ENCODE peak calls at places on chromosomes 12 and 14, in eight cellular contexts. One of them, this sample, is unnamed.

GRCh38 chr14:95184413-95184790 is 27.1 kb upstream of the DICER1 start:
- DNase-seq in astrocyte of the cerebellum: no peak
- DNase-seq in RPMI7951: no peak
- DNase-seq in hypothalamus: no peak
- DNase-seq in neuronal stem cell: no peak
- DNase-seq in Caki2: no peak
- DNase-seq in stimulated activated naive CD8-positive, alpha-beta T cell treated with anti-CD3 and anti-CD28 coated beads, Interleukin-15, Interleukin-2, amounts not matched to agents 100 U/mL and 50 U/mL, for 24 hours: no peak
- DNase-seq in HuH-7.5: no peak
- DNase-seq in this sample: no peak

GRCh38 chr12:84910549-84911241 is 1.9 kb downstream of the SLC6A15 start:
- DNase-seq in neuronal stem cell: no peak
- DNase-seq in stimulated activated naive CD8-positive, alpha-beta T cell treated with anti-CD3 and anti-CD28 coated beads, Interleukin-15, Interleukin-2, amounts not matched to agents 100 U/mL and 50 U/mL, for 24 hours: no peak
- DNase-seq in astrocyte of the cerebellum: no peak
- DNase-seq in Caki2: no peak
- DNase-seq in HuH-7.5: no peak
- DNase-seq in hypothalamus: peak
- DNase-seq in RPMI7951: peak
- DNase-seq in this sample: peak

GRCh38 chr12:121364657-121365265 is 12.6 kb upstream of the ANAPC5 start:
- DNase-seq in Caki2: no peak
- DNase-seq in astrocyte of the cerebellum: peak
- DNase-seq in neuronal stem cell: no peak
- DNase-seq in hypothalamus: no peak
- DNase-seq in RPMI7951: peak
- DNase-seq in stimulated activated naive CD8-positive, alpha-beta T cell treated with anti-CD3 and anti-CD28 coated beads, Interleukin-15, Interleukin-2, amounts not matched to agents 100 U/mL and 50 U/mL, for 24 hours: no peak
- DNase-seq in HuH-7.5: no peak
- DNase-seq in this sample: peak

GRCh38 chr12:122126713-122127597 is 47.1 kb downstream of the IL31 start:
- DNase-seq in Caki2: no peak
- DNase-seq in astrocyte of the cerebellum: no peak
- DNase-seq in RPMI7951: peak
- DNase-seq in hypothalamus: no peak
- DNase-seq in neuronal stem cell: no peak
- DNase-seq in HuH-7.5: no peak
- DNase-seq in stimulated activated naive CD8-positive, alpha-beta T cell treated with anti-CD3 and anti-CD28 coated beads, Interleukin-15, Interleukin-2, amounts not matched to agents 100 U/mL and 50 U/mL, for 24 hours: no peak
- DNase-seq in this sample: peak

GRCh38 chr14:43894534-43894933 is 612.5 kb downstream of the FSCB start:
- DNase-seq in astrocyte of the cerebellum: no peak
- DNase-seq in Caki2: peak
- DNase-seq in RPMI7951: no peak
- DNase-seq in hypothalamus: no peak
- DNase-seq in stimulated activated naive CD8-positive, alpha-beta T cell treated with anti-CD3 and anti-CD28 coated beads, Interleukin-15, Interleukin-2, amounts not matched to agents 100 U/mL and 50 U/mL, for 24 hours: no peak
- DNase-seq in neuronal stem cell: no peak
- DNase-seq in HuH-7.5: no peak
- DNase-seq in this sample: peak

GRCh38 chr12:20212658-20213387 is 155.5 kb upstream of the PDE3A start:
- DNase-seq in neuronal stem cell: peak
- DNase-seq in hypothalamus: peak
- DNase-seq in HuH-7.5: no peak
- DNase-seq in Caki2: peak
- DNase-seq in RPMI7951: peak
- DNase-seq in stimulated activated naive CD8-positive, alpha-beta T cell treated with anti-CD3 and anti-CD28 coated beads, Interleukin-15, Interleukin-2, amounts not matched to agents 100 U/mL and 50 U/mL, for 24 hours: no peak
- DNase-seq in astrocyte of the cerebellum: peak
- DNase-seq in this sample: peak

GRCh38 chr14:52048641-52049204 is 20.1 kb downstream of the NID2 start:
- DNase-seq in Caki2: no peak
- DNase-seq in stimulated activated naive CD8-positive, alpha-beta T cell treated with anti-CD3 and anti-CD28 coated beads, Interleukin-15, Interleukin-2, amounts not matched to agents 100 U/mL and 50 U/mL, for 24 hours: no peak
- DNase-seq in neuronal stem cell: no peak
- DNase-seq in HuH-7.5: no peak
- DNase-seq in hypothalamus: no peak
- DNase-seq in RPMI7951: peak
- DNase-seq in astrocyte of the cerebellum: peak
- DNase-seq in this sample: peak

GRCh38 chr12:74535536-74535935 is 2.1 kb upstream of the ATXN7L3B start:
- DNase-seq in Caki2: no peak
- DNase-seq in RPMI7951: no peak
- DNase-seq in astrocyte of the cerebellum: no peak
- DNase-seq in stimulated activated naive CD8-positive, alpha-beta T cell treated with anti-CD3 and anti-CD28 coated beads, Interleukin-15, Interleukin-2, amounts not matched to agents 100 U/mL and 50 U/mL, for 24 hours: no peak
- DNase-seq in neuronal stem cell: no peak
- DNase-seq in hypothalamus: no peak
- DNase-seq in HuH-7.5: no peak
- DNase-seq in this sample: no peak

GRCh38 chr12:130557201-130557600 is 158.9 kb downstream of the RIMBP2 start:
- DNase-seq in astrocyte of the cerebellum: no peak
- DNase-seq in Caki2: no peak
- DNase-seq in hypothalamus: no peak
- DNase-seq in HuH-7.5: no peak
- DNase-seq in RPMI7951: no peak
- DNase-seq in stimulated activated naive CD8-positive, alpha-beta T cell treated with anti-CD3 and anti-CD28 coated beads, Interleukin-15, Interleukin-2, amounts not matched to agents 100 U/mL and 50 U/mL, for 24 hours: no peak
- DNase-seq in neuronal stem cell: no peak
- DNase-seq in this sample: no peak

GRCh38 chr12:93813972-93814821 is 137.0 kb downstream of the CRADD start:
- DNase-seq in RPMI7951: peak
- DNase-seq in HuH-7.5: peak
- DNase-seq in stimulated activated naive CD8-positive, alpha-beta T cell treated with anti-CD3 and anti-CD28 coated beads, Interleukin-15, Interleukin-2, amounts not matched to agents 100 U/mL and 50 U/mL, for 24 hours: no peak
- DNase-seq in astrocyte of the cerebellum: no peak
- DNase-seq in neuronal stem cell: no peak
- DNase-seq in hypothalamus: peak
- DNase-seq in Caki2: no peak
- DNase-seq in this sample: no peak

GRCh38 chr14:68675233-68675577 is 117.7 kb downstream of the ZFP36L1 start:
- DNase-seq in HuH-7.5: no peak
- DNase-seq in RPMI7951: peak
- DNase-seq in stimulated activated naive CD8-positive, alpha-beta T cell treated with anti-CD3 and anti-CD28 coated beads, Interleukin-15, Interleukin-2, amounts not matched to agents 100 U/mL and 50 U/mL, for 24 hours: no peak
- DNase-seq in neuronal stem cell: no peak
- DNase-seq in Caki2: no peak
- DNase-seq in astrocyte of the cerebellum: no peak
- DNase-seq in hypothalamus: no peak
- DNase-seq in this sample: peak

GRCh38 chr12:115223322-115223721 is 539.3 kb upstream of the TBX3 start:
- DNase-seq in astrocyte of the cerebellum: peak
- DNase-seq in hypothalamus: no peak
- DNase-seq in neuronal stem cell: no peak
- DNase-seq in HuH-7.5: no peak
- DNase-seq in RPMI7951: peak
- DNase-seq in Caki2: no peak
- DNase-seq in stimulated activated naive CD8-positive, alpha-beta T cell treated with anti-CD3 and anti-CD28 coated beads, Interleukin-15, Interleukin-2, amounts not matched to agents 100 U/mL and 50 U/mL, for 24 hours: no peak
- DNase-seq in this sample: peak